ENCODE peak calls at places on chromosomes 3 and 15, in ten cellular contexts. F is tibial nerve; W is colonic mucosa; L is GM12865; N is psoas muscle; I is body of pancreas; M is ureter; T is activated CD8-positive, alpha-beta memory T cell treated with anti-CD3 and anti-CD28 coated beads, Interleukin-2, amount 50 U/mL, for 48 hours; R is NCI-H82; X is H54. D is an unnamed sample.

GRCh38 chr15:76150508-76150907 is 90.7 kb downstream of the TMEM266 start:
- DNase-seq in F (no peak), R (no peak), T (no peak), I (peak), L (peak), M (peak), N (peak), W (no peak), X (no peak), D (no peak)

GRCh38 chr3:44576661-44577060 is 8.1 kb upstream of the ZNF660 start:
- DNase-seq in W (no peak), T (no peak), F (no peak), X (no peak), R (no peak), I (no peak), M (no peak), L (no peak), N (no peak), D (no peak)

GRCh38 chr3:55166577-55167555 is 239.0 kb upstream of the LRTM1 start:
- DNase-seq in L (peak), F (no peak), X (no peak), I (no peak), W (no peak), T (no peak), N (no peak), M (no peak), R (no peak), D (no peak)

GRCh38 chr15:40847225-40847961 is 3.5 kb downstream of the SPINT1 start:
- DNase-seq in T (no peak), F (peak), L (peak), N (no peak), X (peak), I (peak), R (peak), W (peak), M (peak), D (peak)

GRCh38 chr3:33392144-33392543 is 48.1 kb downstream of the UBP1 start:
- DNase-seq in N (no peak), L (no peak), F (no peak), T (no peak), X (no peak), R (no peak), W (no peak), M (no peak), I (no peak), D (no peak)

GRCh38 chr3:11641683-11642407 is 1.9 kb downstream of the VGLL4 start:
- DNase-seq in L (peak), T (no peak), F (no peak), N (no peak), I (peak), X (no peak), M (no peak), W (no peak), R (peak), D (no peak)

GRCh38 chr15:40702077-40702476 is 7.1 kb downstream of the RAD51 start:
- DNase-seq in X (no peak), W (no peak), M (no peak), N (no peak), R (no peak), I (no peak), L (peak), T (no peak), F (no peak), D (no peak)

GRCh38 chr3:169610888-169611291 is 52.6 kb downstream of the MECOM start:
- DNase-seq in I (no peak), N (no peak), X (no peak), R (no peak), W (no peak), M (no peak), F (no peak), L (no peak), T (no peak), D (no peak)

GRCh38 chr15:60255390-60255789 is 142.4 kb downstream of the ANXA2 start:
- DNase-seq in T (no peak), R (no peak), F (peak), N (no peak), I (no peak), W (no peak), M (peak), L (peak), X (no peak), D (no peak)

GRCh38 chr3:15287565-15288330 is 44.6 kb downstream of the SH3BP5 start:
- DNase-seq in M (peak), X (no peak), N (peak), I (peak), F (peak), L (no peak), W (no peak), R (no peak), T (no peak), D (no peak)